ENCODE peak calls at places on chromosomes 5 and 9, in eight cellular contexts. Q, D, K, A, Y, V, I and J are unnamed samples. For H3K4me1, the result is how much of the 10 kb centered on the place peaks cover.

GRCh38 chr5:5487961-5488360 is 65.5 kb downstream of the ICE1 start:
- DNase-seq in Q (no peak), D (no peak), K (no peak), A (no peak), Y (no peak), V (no peak), I (no peak), J (no peak)

GRCh38 chr5:35285011-35285410 is 54.7 kb upstream of the PRLR start:
- DNase-seq in Q (no peak), D (no peak), K (no peak), A (no peak), Y (no peak), V (no peak), I (no peak), J (no peak)

GRCh38 chr9:108727580-108728056 is 128.2 kb downstream of the ACTL7B start:
- DNase-seq in Q (no peak), D (no peak), K (no peak), A (peak), Y (no peak), V (no peak), I (peak), J (peak)

GRCh38 chr5:27242258-27242626 is 203.9 kb upstream of the CDH9 start:
- DNase-seq in Q (no peak), D (no peak), K (no peak), A (no peak), Y (no peak), V (no peak), I (no peak), J (no peak)

GRCh38 chr5:65037845-65038815 is 269.4 kb downstream of the CWC27 start:
- DNase-seq in Q (no peak), D (peak), K (peak), A (peak), Y (peak), V (no peak), I (no peak), J (peak)

GRCh38 chr9:93591301-93591700 is 14.9 kb downstream of the PHF2 start:
- DNase-seq in Q (no peak), D (no peak), K (no peak), A (no peak), Y (no peak), V (no peak), I (peak), J (no peak)

GRCh38 chr9:129656795-129657390 is 8.6 kb upstream of the PRRX2 start:
- DNase-seq in Q (no peak), D (no peak), K (no peak), A (no peak), Y (no peak), V (no peak), I (no peak), J (no peak)

GRCh38 chr9:129202613-129203555 is 24.8 kb upstream of the IER5L start:
- DNase-seq in Q (peak), D (peak), K (peak), A (peak), Y (peak), V (peak), I (peak), J (peak)

GRCh38 chr9:31140316-31140715 is 1244.1 kb upstream of the ACO1 start:
- DNase-seq in Q (no peak), D (peak), K (peak), A (no peak), Y (no peak), V (peak), I (no peak), J (no peak)

GRCh38 chr9:80664327-80665210 is 1024.8 kb downstream of the TLE1 start:
- DNase-seq in Q (no peak), D (no peak), K (no peak), A (no peak), Y (no peak), V (peak), I (no peak), J (no peak)

GRCh38 chr9:6414291-6414690 is 1.3 kb downstream of the UHRF2 start:
- DNase-seq in Q (no peak), D (peak), K (peak), A (peak), Y (no peak), V (peak), I (no peak), J (no peak)

GRCh38 chr5:65925094-65925600 is 1.2 kb upstream of the ERBIN start:
- DNase-seq in Q (peak), D (peak), K (peak), A (peak), Y (peak), V (peak), I (peak), J (peak)

GRCh38 chr5:8577792-8578191 is 708.8 kb downstream of the MTRR start:
- DNase-seq in Q (no peak), D (no peak), K (no peak), A (no peak), Y (no peak), V (no peak), I (no peak), J (no peak)

GRCh38 chr9:9790216-9790872 is 822.5 kb downstream of the PTPRD start:
- DNase-seq in Q (peak), D (peak), K (peak), A (peak), Y (peak), V (peak), I (no peak), J (peak)

GRCh38 chr9:109499631-109500120 is 1.6 kb upstream of the PTPN3 start:
- DNase-seq in Q (peak), D (no peak), K (peak), A (peak), Y (peak), V (no peak), I (peak), J (peak)

GRCh38 chr5:5497132-5497748 is 74.8 kb downstream of the ICE1 start:
- DNase-seq in Q (peak), D (peak), K (peak), A (peak), Y (peak), V (peak), I (peak), J (peak)

GRCh38 chr5:138949988-138950387 is 74.9 kb upstream of the LRRTM2 start:
- DNase-seq in Q (no peak), D (no peak), K (no peak), A (peak), Y (no peak), V (no peak), I (no peak), J (peak)

GRCh38 chr5:157389103-157389502 is 70.9 kb upstream of the NIPAL4 start:
- DNase-seq in Q (no peak), D (no peak), K (no peak), A (no peak), Y (no peak), V (no peak), I (no peak), J (no peak)

GRCh38 chr5:80127037-80127642 is 92.0 kb downstream of the THBS4 start:
- DNase-seq in Q (no peak), D (no peak), K (no peak), A (no peak), Y (no peak), V (no peak), I (no peak), J (no peak)

GRCh38 chr5:92838253-92838652 is 742.8 kb downstream of the NR2F1-AS1 start:
- DNase-seq in Q (no peak), D (no peak), K (no peak), A (no peak), Y (peak), V (peak), I (no peak), J (no peak)

GRCh38 chr9:79382468-79382867 is 189.3 kb upstream of the TLE4 start:
- DNase-seq in Q (no peak), D (no peak), K (no peak), A (no peak), Y (no peak), V (no peak), I (no peak), J (no peak)

GRCh38 chr5:159640921-159641320 is 275.4 kb upstream of the ADRA1B start:
- DNase-seq in Q (no peak), D (no peak), K (no peak), A (no peak), Y (no peak), V (no peak), I (no peak), J (no peak)

GRCh38 chr5:168651654-168652053 is 72.5 kb upstream of the PANK3 start:
- DNase-seq in Q (no peak), D (no peak), K (no peak), A (no peak), Y (no peak), V (no peak), I (no peak), J (no peak)

GRCh38 chr5:169992789-169993188 is 12.5 kb upstream of the INSYN2B start:
- DNase-seq in Q (no peak), D (no peak), K (no peak), A (no peak), Y (no peak), V (no peak), I (no peak), J (no peak)

GRCh38 chr5:65791721-65792698 is 70.0 kb downstream of the NLN start:
- DNase-seq in Q (no peak), D (no peak), K (no peak), A (no peak), Y (no peak), V (no peak), I (no peak), J (no peak)

GRCh38 chr5:33334829-33335228 is 105.9 kb upstream of the TARS1 start:
- DNase-seq in Q (no peak), D (no peak), K (no peak), A (no peak), Y (no peak), V (no peak), I (no peak), J (no peak)

GRCh38 chr9:124574944-124575343 is 67.7 kb upstream of the NR5A1 start:
- DNase-seq in Q (no peak), D (no peak), K (peak), A (no peak), Y (no peak), V (no peak), I (no peak), J (no peak)

GRCh38 chr5:150653145-150653761 is 7.8 kb upstream of the MYOZ3 start:
- DNase-seq in Q (no peak), D (no peak), K (no peak), A (no peak), Y (no peak), V (no peak), I (peak), J (no peak)

GRCh38 chr9:87148391-87149237 is 201.3 kb upstream of the GAS1 start:
- DNase-seq in Q (peak), D (no peak), K (peak), A (peak), Y (peak), V (no peak), I (peak), J (peak)

GRCh38 chr9:132694144-132694543 is 23.9 kb downstream of the GTF3C4 start:
- DNase-seq in Q (no peak), D (peak), K (peak), A (no peak), Y (peak), V (no peak), I (no peak), J (no peak)

GRCh38 chr5:150556859-150557506 is 49.1 kb downstream of the NDST1 start:
- DNase-seq in Q (no peak), D (peak), K (no peak), A (no peak), Y (no peak), V (no peak), I (no peak), J (no peak)

GRCh38 chr9:112550531-112550930 is 63.9 kb downstream of the KIAA1958 start:
- DNase-seq in Q (no peak), D (no peak), K (peak), A (no peak), Y (no peak), V (no peak), I (no peak), J (peak)

DNA sequence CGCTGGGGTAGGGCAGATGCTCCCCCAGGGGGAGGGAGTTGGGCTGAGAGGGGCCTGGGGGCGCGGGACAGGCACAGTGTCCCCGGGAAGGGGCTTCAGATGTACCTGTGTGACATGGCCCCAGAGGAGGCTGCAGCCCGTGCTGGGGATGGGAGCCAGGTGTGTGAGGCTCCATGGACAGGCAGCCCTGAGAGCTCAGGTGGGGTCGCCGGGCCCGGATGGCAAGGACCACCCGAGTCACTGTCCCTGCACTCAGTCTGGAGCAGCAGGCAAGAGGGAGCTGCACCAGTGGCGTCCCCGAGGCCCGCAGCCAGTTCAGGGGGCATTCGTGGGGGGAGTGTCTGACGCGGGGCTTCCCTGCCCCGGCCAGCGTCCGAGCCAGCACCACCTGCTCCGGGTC is 18.9 kb downstream of the CCDC187 start:
- DNase-seq in Q (no peak), D (no peak), K (no peak), A (no peak), Y (no peak), V (no peak), I (no peak), J (no peak)
- H3K4me1 ChIP-seq in Q (under half), D (under half), K (under half), A (under half), Y (under half), V (under half), I (under half), J (under half)

GRCh38 chr9:89825648-89826047 is 220.8 kb downstream of the GADD45G start:
- DNase-seq in Q (no peak), D (no peak), K (no peak), A (no peak), Y (no peak), V (no peak), I (no peak), J (no peak)

GRCh38 chr9:89822996-89823395 is 218.2 kb downstream of the GADD45G start:
- DNase-seq in Q (no peak), D (no peak), K (no peak), A (no peak), Y (no peak), V (no peak), I (no peak), J (no peak)

GRCh38 chr9:89817186-89817960 is 212.6 kb downstream of the GADD45G start:
- DNase-seq in Q (no peak), D (no peak), K (no peak), A (no peak), Y (no peak), V (no peak), I (no peak), J (no peak)

GRCh38 chr9:89820337-89820736 is 215.5 kb downstream of the GADD45G start:
- DNase-seq in Q (no peak), D (no peak), K (no peak), A (no peak), Y (no peak), V (no peak), I (no peak), J (no peak)

DNA sequence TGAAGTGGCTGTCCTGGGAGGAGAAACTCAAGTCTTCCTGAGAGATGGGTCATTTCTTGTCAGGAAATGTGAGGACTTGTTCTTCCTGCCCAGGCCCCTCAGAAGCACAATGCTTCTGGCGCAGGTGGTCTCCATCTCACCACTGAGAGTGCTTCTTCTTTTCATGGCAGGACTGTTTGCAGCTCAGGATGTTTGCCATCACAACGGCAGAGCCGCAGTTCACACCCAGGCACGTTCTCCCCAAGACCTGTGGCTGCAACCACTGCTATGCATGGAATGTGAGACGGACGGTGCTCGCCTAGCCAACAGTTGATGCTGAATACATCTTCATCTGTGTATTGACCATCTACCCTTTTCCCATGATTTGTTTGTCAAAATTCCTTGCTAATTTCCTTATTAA is 216.3 kb downstream of the GADD45G start:
- DNase-seq in Q (no peak), D (no peak), K (no peak), A (no peak), Y (no peak), V (no peak), I (no peak), J (no peak)
- H3K4me1 ChIP-seq in Q (under half), D (under half), K (under half), A (under half), Y (under half), V (under half), I (under half), J (under half)

GRCh38 chr9:113621309-113621791 is 157.8 kb downstream of the RGS3 start:
- DNase-seq in Q (no peak), D (no peak), K (no peak), A (peak), Y (peak), V (no peak), I (peak), J (peak)
- H3K4me1 ChIP-seq in Q (under half), D (under half), K (under half), A (under half), Y (under half), V (under half), I (under half), J (under half)

GRCh38 chr9:21998026-21998425 is 3.4 kb downstream of the CDKN2B-AS1 start:
- DNase-seq in Q (no peak), D (no peak), K (no peak), A (no peak), Y (no peak), V (no peak), I (no peak), J (no peak)
- H3K4me1 ChIP-seq in Q (under half), D (under half), K (under half), A (under half), Y (under half), V (under half), I (under half), J (under half)